ENCODE peak calls at places on chromosomes 3 and 15, in seven cellular contexts. U, J, V, Y, R, K and O are unnamed samples.

GRCh38 chr3:156532730-156533129 is 22.2 kb downstream of the SSR3 start:
- DNase-seq in U (no peak), J (no peak), V (no peak), Y (no peak), R (no peak), K (no peak), O (no peak)

GRCh38 chr15:57382969-57383368 is 6.7 kb downstream of the CGNL1 start:
- DNase-seq in U (no peak), J (peak), V (no peak), Y (no peak), R (no peak), K (no peak), O (no peak)

GRCh38 chr3:82521657-82522056 is 760.2 kb upstream of the GBE1 start:
- DNase-seq in U (no peak), J (no peak), V (no peak), Y (no peak), R (no peak), K (no peak), O (no peak)

GRCh38 chr15:44381223-44381622 is 46.2 kb upstream of the CTDSPL2 start:
- DNase-seq in U (no peak), J (no peak), V (peak), Y (no peak), R (no peak), K (no peak), O (no peak)

GRCh38 chr15:88913017-88913849 is at the start of gene MFGE8:
- DNase-seq in U (peak), J (peak), V (peak), Y (peak), R (no peak), K (peak), O (peak)

GRCh38 chr3:113243846-113244245 is 32.5 kb downstream of the BOC start:
- DNase-seq in U (no peak), J (peak), V (no peak), Y (peak), R (no peak), K (no peak), O (no peak)

GRCh38 chr15:77584201-77584600 is 48.5 kb downstream of the LINGO1 start:
- DNase-seq in U (no peak), J (peak), V (no peak), Y (no peak), R (no peak), K (no peak), O (peak)

GRCh38 chr3:129481783-129482332 is 41.8 kb downstream of the IFT122 start:
- DNase-seq in U (peak), J (peak), V (peak), Y (no peak), R (no peak), K (no peak), O (peak)

GRCh38 chr15:83106994-83107840 is at the start of gene TM6SF1:
- DNase-seq in U (no peak), J (peak), V (no peak), Y (peak), R (no peak), K (peak), O (peak)

GRCh38 chr15:32867313-32867626 is 149.5 kb downstream of the GREM1 start:
- DNase-seq in U (no peak), J (peak), V (peak), Y (no peak), R (no peak), K (no peak), O (no peak)

GRCh38 chr3:189076459-189076858 is 95.3 kb upstream of the TPRG1 start:
- DNase-seq in U (no peak), J (no peak), V (no peak), Y (no peak), R (no peak), K (no peak), O (no peak)

GRCh38 chr3:48419597-48419996 is 10.3 kb downstream of the PLXNB1 start:
- DNase-seq in U (no peak), J (no peak), V (no peak), Y (no peak), R (no peak), K (no peak), O (no peak)